ENCODE peak calls at places on chromosomes 11 and 22, in ten cellular contexts. One of them, this sample, is unnamed.

GRCh38 chr22:27238935-27239510 is 562.5 kb downstream of the MN1 start:
- DNase-seq in NT2/D1: no peak
- DNase-seq in naive B cell: no peak
- DNase-seq in IMR-90: peak; percentile 97
- DNase-seq in GM23248: peak; percentile 94
- DNase-seq in KBM-7: peak; percentile 7
- DNase-seq in choroid plexus epithelial cell: peak; percentile 99
- DNase-seq in NCI-H1092 treated with DMSO at 0.1 percent for 48 hours: peak; percentile 46
- DNase-seq in T-cell: no peak
- DNase-seq in stimulated activated CD8-positive, alpha-beta memory T cell treated with anti-CD3 and anti-CD28 coated beads, Interleukin-15, amount 100 ng/mL, for 1 hour: no peak
- DNase-seq in this sample: no peak

GRCh38 chr11:108788565-108789199 is 123.8 kb downstream of the DDX10 start:
- DNase-seq in naive B cell: no peak
- DNase-seq in GM23248: peak; percentile 57
- DNase-seq in KBM-7: peak; percentile 22
- DNase-seq in choroid plexus epithelial cell: peak; percentile 77
- DNase-seq in T-cell: no peak
- DNase-seq in NCI-H1092 treated with DMSO at 0.1 percent for 48 hours: no peak
- DNase-seq in NT2/D1: peak; percentile 1
- DNase-seq in stimulated activated CD8-positive, alpha-beta memory T cell treated with anti-CD3 and anti-CD28 coated beads, Interleukin-15, amount 100 ng/mL, for 1 hour: no peak
- DNase-seq in IMR-90: peak; percentile 41
- DNase-seq in this sample: peak; percentile 6

GRCh38 chr11:107337917-107338316 is 119.7 kb downstream of the CWF19L2 start:
- DNase-seq in choroid plexus epithelial cell: no peak
- DNase-seq in IMR-90: no peak
- DNase-seq in NCI-H1092 treated with DMSO at 0.1 percent for 48 hours: no peak
- DNase-seq in GM23248: no peak
- DNase-seq in stimulated activated CD8-positive, alpha-beta memory T cell treated with anti-CD3 and anti-CD28 coated beads, Interleukin-15, amount 100 ng/mL, for 1 hour: no peak
- DNase-seq in T-cell: no peak
- DNase-seq in KBM-7: no peak
- DNase-seq in NT2/D1: no peak
- DNase-seq in naive B cell: peak; percentile 3
- DNase-seq in this sample: peak; percentile 8

GRCh38 chr22:35896306-35896705 is 132.3 kb downstream of the RBFOX2 start:
- DNase-seq in T-cell: no peak
- DNase-seq in IMR-90: no peak
- DNase-seq in choroid plexus epithelial cell: no peak
- DNase-seq in NCI-H1092 treated with DMSO at 0.1 percent for 48 hours: no peak
- DNase-seq in naive B cell: no peak
- DNase-seq in GM23248: no peak
- DNase-seq in KBM-7: no peak
- DNase-seq in NT2/D1: no peak
- DNase-seq in stimulated activated CD8-positive, alpha-beta memory T cell treated with anti-CD3 and anti-CD28 coated beads, Interleukin-15, amount 100 ng/mL, for 1 hour: no peak
- DNase-seq in this sample: no peak

GRCh38 chr11:8059571-8060011 is 21.4 kb upstream of the TUB start:
- DNase-seq in naive B cell: no peak
- DNase-seq in NCI-H1092 treated with DMSO at 0.1 percent for 48 hours: no peak
- DNase-seq in choroid plexus epithelial cell: no peak
- DNase-seq in T-cell: no peak
- DNase-seq in stimulated activated CD8-positive, alpha-beta memory T cell treated with anti-CD3 and anti-CD28 coated beads, Interleukin-15, amount 100 ng/mL, for 1 hour: no peak
- DNase-seq in IMR-90: no peak
- DNase-seq in KBM-7: no peak
- DNase-seq in GM23248: no peak
- DNase-seq in NT2/D1: no peak
- DNase-seq in this sample: no peak

GRCh38 chr11:133228406-133229330 is 303.6 kb downstream of the OPCML start:
- DNase-seq in naive B cell: no peak
- DNase-seq in NCI-H1092 treated with DMSO at 0.1 percent for 48 hours: peak; percentile 92
- DNase-seq in GM23248: no peak
- DNase-seq in choroid plexus epithelial cell: no peak
- DNase-seq in T-cell: no peak
- DNase-seq in IMR-90: no peak
- DNase-seq in KBM-7: no peak
- DNase-seq in stimulated activated CD8-positive, alpha-beta memory T cell treated with anti-CD3 and anti-CD28 coated beads, Interleukin-15, amount 100 ng/mL, for 1 hour: no peak
- DNase-seq in NT2/D1: peak; percentile 80
- DNase-seq in this sample: no peak

GRCh38 chr11:72609045-72609444 is 65.2 kb downstream of the PDE2A start:
- DNase-seq in NCI-H1092 treated with DMSO at 0.1 percent for 48 hours: no peak
- DNase-seq in GM23248: peak; percentile 64
- DNase-seq in stimulated activated CD8-positive, alpha-beta memory T cell treated with anti-CD3 and anti-CD28 coated beads, Interleukin-15, amount 100 ng/mL, for 1 hour: no peak
- DNase-seq in KBM-7: peak; percentile 25
- DNase-seq in IMR-90: peak; percentile 30
- DNase-seq in T-cell: no peak
- DNase-seq in NT2/D1: no peak
- DNase-seq in naive B cell: no peak
- DNase-seq in choroid plexus epithelial cell: peak; percentile 71
- DNase-seq in this sample: peak; percentile 52

GRCh38 chr11:131666617-131667016 is 296.2 kb downstream of the NTM start:
- DNase-seq in stimulated activated CD8-positive, alpha-beta memory T cell treated with anti-CD3 and anti-CD28 coated beads, Interleukin-15, amount 100 ng/mL, for 1 hour: no peak
- DNase-seq in naive B cell: no peak
- DNase-seq in NCI-H1092 treated with DMSO at 0.1 percent for 48 hours: no peak
- DNase-seq in GM23248: peak; percentile 89
- DNase-seq in T-cell: no peak
- DNase-seq in IMR-90: peak; percentile 70
- DNase-seq in KBM-7: no peak
- DNase-seq in choroid plexus epithelial cell: no peak
- DNase-seq in NT2/D1: no peak
- DNase-seq in this sample: no peak

GRCh38 chr22:24796860-24797259 is 9.2 kb upstream of the SGSM1 start:
- DNase-seq in NCI-H1092 treated with DMSO at 0.1 percent for 48 hours: no peak
- DNase-seq in GM23248: no peak
- DNase-seq in IMR-90: no peak
- DNase-seq in NT2/D1: no peak
- DNase-seq in choroid plexus epithelial cell: no peak
- DNase-seq in T-cell: no peak
- DNase-seq in KBM-7: no peak
- DNase-seq in stimulated activated CD8-positive, alpha-beta memory T cell treated with anti-CD3 and anti-CD28 coated beads, Interleukin-15, amount 100 ng/mL, for 1 hour: no peak
- DNase-seq in naive B cell: no peak
- DNase-seq in this sample: no peak

GRCh38 chr22:48428556-48429371 is 1398.9 kb downstream of the BRD1 start:
- DNase-seq in naive B cell: no peak
- DNase-seq in stimulated activated CD8-positive, alpha-beta memory T cell treated with anti-CD3 and anti-CD28 coated beads, Interleukin-15, amount 100 ng/mL, for 1 hour: no peak
- DNase-seq in NCI-H1092 treated with DMSO at 0.1 percent for 48 hours: no peak
- DNase-seq in choroid plexus epithelial cell: peak; percentile 1
- DNase-seq in IMR-90: no peak
- DNase-seq in T-cell: no peak
- DNase-seq in NT2/D1: no peak
- DNase-seq in GM23248: peak; percentile 50
- DNase-seq in KBM-7: no peak
- DNase-seq in this sample: no peak

GRCh38 chr22:23692598-23693291 is 1.9 kb downstream of the RGL4 start:
- DNase-seq in IMR-90: no peak
- DNase-seq in NCI-H1092 treated with DMSO at 0.1 percent for 48 hours: no peak
- DNase-seq in NT2/D1: no peak
- DNase-seq in naive B cell: no peak
- DNase-seq in choroid plexus epithelial cell: no peak
- DNase-seq in GM23248: no peak
- DNase-seq in KBM-7: no peak
- DNase-seq in T-cell: no peak
- DNase-seq in stimulated activated CD8-positive, alpha-beta memory T cell treated with anti-CD3 and anti-CD28 coated beads, Interleukin-15, amount 100 ng/mL, for 1 hour: no peak
- DNase-seq in this sample: no peak

GRCh38 chr22:35913925-35914324 is 114.7 kb downstream of the RBFOX2 start:
- DNase-seq in stimulated activated CD8-positive, alpha-beta memory T cell treated with anti-CD3 and anti-CD28 coated beads, Interleukin-15, amount 100 ng/mL, for 1 hour: no peak
- DNase-seq in NCI-H1092 treated with DMSO at 0.1 percent for 48 hours: no peak
- DNase-seq in T-cell: no peak
- DNase-seq in KBM-7: no peak
- DNase-seq in NT2/D1: no peak
- DNase-seq in choroid plexus epithelial cell: no peak
- DNase-seq in IMR-90: no peak
- DNase-seq in GM23248: no peak
- DNase-seq in naive B cell: no peak
- DNase-seq in this sample: no peak

GRCh38 chr22:21102659-21103267 is 57.0 kb downstream of the LRRC74B start:
- DNase-seq in stimulated activated CD8-positive, alpha-beta memory T cell treated with anti-CD3 and anti-CD28 coated beads, Interleukin-15, amount 100 ng/mL, for 1 hour: peak; percentile 58
- DNase-seq in NCI-H1092 treated with DMSO at 0.1 percent for 48 hours: peak; percentile 64
- DNase-seq in GM23248: peak; percentile 77
- DNase-seq in T-cell: peak; percentile 63
- DNase-seq in KBM-7: peak; percentile 78
- DNase-seq in NT2/D1: peak; percentile 74
- DNase-seq in choroid plexus epithelial cell: peak; percentile 73
- DNase-seq in naive B cell: peak; percentile 45
- DNase-seq in IMR-90: peak; percentile 37
- DNase-seq in this sample: peak; percentile 76

GRCh38 chr22:41508770-41509170 is 35.5 kb downstream of the POLR3H start:
- DNase-seq in GM23248: no peak
- DNase-seq in naive B cell: no peak
- DNase-seq in T-cell: no peak
- DNase-seq in choroid plexus epithelial cell: no peak
- DNase-seq in NT2/D1: no peak
- DNase-seq in NCI-H1092 treated with DMSO at 0.1 percent for 48 hours: no peak
- DNase-seq in stimulated activated CD8-positive, alpha-beta memory T cell treated with anti-CD3 and anti-CD28 coated beads, Interleukin-15, amount 100 ng/mL, for 1 hour: no peak
- DNase-seq in KBM-7: no peak
- DNase-seq in IMR-90: no peak
- DNase-seq in this sample: no peak

GRCh38 chr11:116170526-116171120 is 602.2 kb downstream of the BUD13 start:
- DNase-seq in stimulated activated CD8-positive, alpha-beta memory T cell treated with anti-CD3 and anti-CD28 coated beads, Interleukin-15, amount 100 ng/mL, for 1 hour: no peak
- DNase-seq in KBM-7: no peak
- DNase-seq in T-cell: no peak
- DNase-seq in NT2/D1: no peak
- DNase-seq in choroid plexus epithelial cell: no peak
- DNase-seq in naive B cell: no peak
- DNase-seq in NCI-H1092 treated with DMSO at 0.1 percent for 48 hours: peak; percentile 47
- DNase-seq in IMR-90: no peak
- DNase-seq in GM23248: no peak
- DNase-seq in this sample: peak; percentile 3

GRCh38 chr22:48478124-48478523 is 1349.5 kb downstream of the BRD1 start:
- DNase-seq in NT2/D1: no peak
- DNase-seq in KBM-7: no peak
- DNase-seq in NCI-H1092 treated with DMSO at 0.1 percent for 48 hours: no peak
- DNase-seq in choroid plexus epithelial cell: no peak
- DNase-seq in naive B cell: no peak
- DNase-seq in stimulated activated CD8-positive, alpha-beta memory T cell treated with anti-CD3 and anti-CD28 coated beads, Interleukin-15, amount 100 ng/mL, for 1 hour: no peak
- DNase-seq in IMR-90: no peak
- DNase-seq in GM23248: no peak
- DNase-seq in T-cell: no peak
- DNase-seq in this sample: no peak

GRCh38 chr11:102807921-102808320 is 10.0 kb upstream of the MMP1 start:
- DNase-seq in NCI-H1092 treated with DMSO at 0.1 percent for 48 hours: no peak
- DNase-seq in stimulated activated CD8-positive, alpha-beta memory T cell treated with anti-CD3 and anti-CD28 coated beads, Interleukin-15, amount 100 ng/mL, for 1 hour: no peak
- DNase-seq in choroid plexus epithelial cell: peak; percentile 64
- DNase-seq in GM23248: peak; percentile 27
- DNase-seq in IMR-90: peak; percentile 19
- DNase-seq in naive B cell: no peak
- DNase-seq in NT2/D1: peak; percentile 9
- DNase-seq in T-cell: no peak
- DNase-seq in KBM-7: no peak
- DNase-seq in this sample: peak; percentile 5

GRCh38 chr22:38696606-38697005 is 4.1 kb downstream of the JOSD1 start:
- DNase-seq in stimulated activated CD8-positive, alpha-beta memory T cell treated with anti-CD3 and anti-CD28 coated beads, Interleukin-15, amount 100 ng/mL, for 1 hour: no peak
- DNase-seq in KBM-7: no peak
- DNase-seq in IMR-90: peak; percentile 92
- DNase-seq in GM23248: peak; percentile 94
- DNase-seq in NCI-H1092 treated with DMSO at 0.1 percent for 48 hours: no peak
- DNase-seq in T-cell: no peak
- DNase-seq in NT2/D1: no peak
- DNase-seq in choroid plexus epithelial cell: peak; percentile 87
- DNase-seq in naive B cell: no peak
- DNase-seq in this sample: no peak

GRCh38 chr11:61694971-61695706 is 14.9 kb downstream of the DAGLA start:
- DNase-seq in IMR-90: no peak
- DNase-seq in choroid plexus epithelial cell: no peak
- DNase-seq in NCI-H1092 treated with DMSO at 0.1 percent for 48 hours: peak; percentile 71
- DNase-seq in GM23248: no peak
- DNase-seq in T-cell: no peak
- DNase-seq in NT2/D1: no peak
- DNase-seq in naive B cell: no peak
- DNase-seq in KBM-7: no peak
- DNase-seq in stimulated activated CD8-positive, alpha-beta memory T cell treated with anti-CD3 and anti-CD28 coated beads, Interleukin-15, amount 100 ng/mL, for 1 hour: no peak
- DNase-seq in this sample: no peak

GRCh38 chr11:125481531-125481930 is 14.5 kb downstream of the FEZ1 start:
- DNase-seq in GM23248: no peak
- DNase-seq in KBM-7: no peak
- DNase-seq in choroid plexus epithelial cell: no peak
- DNase-seq in stimulated activated CD8-positive, alpha-beta memory T cell treated with anti-CD3 and anti-CD28 coated beads, Interleukin-15, amount 100 ng/mL, for 1 hour: no peak
- DNase-seq in IMR-90: no peak
- DNase-seq in NCI-H1092 treated with DMSO at 0.1 percent for 48 hours: no peak
- DNase-seq in NT2/D1: no peak
- DNase-seq in T-cell: no peak
- DNase-seq in naive B cell: no peak
- DNase-seq in this sample: no peak

GRCh38 chr11:46676436-46677158 is 23.8 kb downstream of the ARHGAP1 start:
- DNase-seq in GM23248: no peak
- DNase-seq in naive B cell: no peak
- DNase-seq in choroid plexus epithelial cell: no peak
- DNase-seq in NCI-H1092 treated with DMSO at 0.1 percent for 48 hours: no peak
- DNase-seq in NT2/D1: no peak
- DNase-seq in T-cell: no peak
- DNase-seq in KBM-7: peak; percentile 61
- DNase-seq in stimulated activated CD8-positive, alpha-beta memory T cell treated with anti-CD3 and anti-CD28 coated beads, Interleukin-15, amount 100 ng/mL, for 1 hour: no peak
- DNase-seq in IMR-90: no peak
- DNase-seq in this sample: no peak

GRCh38 chr22:43553451-43554258 is 141.8 kb downstream of the MPPED1 start:
- DNase-seq in NCI-H1092 treated with DMSO at 0.1 percent for 48 hours: no peak
- DNase-seq in KBM-7: no peak
- DNase-seq in IMR-90: no peak
- DNase-seq in T-cell: no peak
- DNase-seq in NT2/D1: no peak
- DNase-seq in stimulated activated CD8-positive, alpha-beta memory T cell treated with anti-CD3 and anti-CD28 coated beads, Interleukin-15, amount 100 ng/mL, for 1 hour: no peak
- DNase-seq in choroid plexus epithelial cell: no peak
- DNase-seq in naive B cell: no peak
- DNase-seq in GM23248: no peak
- DNase-seq in this sample: no peak

GRCh38 chr11:69239320-69240040 is 54.5 kb upstream of the MYEOV start:
- DNase-seq in T-cell: no peak
- DNase-seq in GM23248: no peak
- DNase-seq in stimulated activated CD8-positive, alpha-beta memory T cell treated with anti-CD3 and anti-CD28 coated beads, Interleukin-15, amount 100 ng/mL, for 1 hour: no peak
- DNase-seq in KBM-7: no peak
- DNase-seq in NCI-H1092 treated with DMSO at 0.1 percent for 48 hours: no peak
- DNase-seq in IMR-90: no peak
- DNase-seq in naive B cell: no peak
- DNase-seq in choroid plexus epithelial cell: no peak
- DNase-seq in NT2/D1: no peak
- DNase-seq in this sample: no peak

GRCh38 chr22:27799334-27800249 is 2.0 kb downstream of the MN1 start:
- DNase-seq in choroid plexus epithelial cell: peak; percentile 25
- DNase-seq in NCI-H1092 treated with DMSO at 0.1 percent for 48 hours: no peak
- DNase-seq in stimulated activated CD8-positive, alpha-beta memory T cell treated with anti-CD3 and anti-CD28 coated beads, Interleukin-15, amount 100 ng/mL, for 1 hour: no peak
- DNase-seq in GM23248: peak; percentile 85
- DNase-seq in KBM-7: no peak
- DNase-seq in naive B cell: no peak
- DNase-seq in T-cell: no peak
- DNase-seq in NT2/D1: no peak
- DNase-seq in IMR-90: no peak
- DNase-seq in this sample: no peak

GRCh38 chr11:94494200-94494545 is 389 bp downstream of the ANKRD49 start:
- DNase-seq in naive B cell: no peak
- DNase-seq in stimulated activated CD8-positive, alpha-beta memory T cell treated with anti-CD3 and anti-CD28 coated beads, Interleukin-15, amount 100 ng/mL, for 1 hour: no peak
- DNase-seq in IMR-90: no peak
- DNase-seq in T-cell: no peak
- DNase-seq in KBM-7: no peak
- DNase-seq in NCI-H1092 treated with DMSO at 0.1 percent for 48 hours: no peak
- DNase-seq in GM23248: peak; percentile 45
- DNase-seq in choroid plexus epithelial cell: no peak
- DNase-seq in NT2/D1: no peak
- DNase-seq in this sample: no peak

GRCh38 chr11:107857550-107858216 is 904 bp downstream of the SLC35F2 start:
- DNase-seq in GM23248: peak; percentile 34
- DNase-seq in KBM-7: peak; percentile 44
- DNase-seq in naive B cell: no peak
- DNase-seq in T-cell: no peak
- DNase-seq in choroid plexus epithelial cell: peak; percentile 22
- DNase-seq in stimulated activated CD8-positive, alpha-beta memory T cell treated with anti-CD3 and anti-CD28 coated beads, Interleukin-15, amount 100 ng/mL, for 1 hour: no peak
- DNase-seq in NCI-H1092 treated with DMSO at 0.1 percent for 48 hours: no peak
- DNase-seq in IMR-90: peak; percentile 41
- DNase-seq in NT2/D1: no peak
- DNase-seq in this sample: no peak

GRCh38 chr22:40107756-40108437 is 69.8 kb upstream of the TNRC6B start:
- DNase-seq in T-cell: no peak
- DNase-seq in IMR-90: peak; percentile 12
- DNase-seq in NT2/D1: no peak
- DNase-seq in naive B cell: no peak
- DNase-seq in GM23248: peak; percentile 90
- DNase-seq in stimulated activated CD8-positive, alpha-beta memory T cell treated with anti-CD3 and anti-CD28 coated beads, Interleukin-15, amount 100 ng/mL, for 1 hour: no peak
- DNase-seq in NCI-H1092 treated with DMSO at 0.1 percent for 48 hours: no peak
- DNase-seq in choroid plexus epithelial cell: peak; percentile 35
- DNase-seq in KBM-7: no peak
- DNase-seq in this sample: peak; percentile 9

GRCh38 chr11:62124186-62125113 is 639 bp downstream of the INCENP start:
- DNase-seq in T-cell: peak; percentile 6
- DNase-seq in choroid plexus epithelial cell: peak; percentile 37
- DNase-seq in NCI-H1092 treated with DMSO at 0.1 percent for 48 hours: peak; percentile 43
- DNase-seq in naive B cell: no peak
- DNase-seq in IMR-90: peak; percentile 52
- DNase-seq in GM23248: peak; percentile 77
- DNase-seq in stimulated activated CD8-positive, alpha-beta memory T cell treated with anti-CD3 and anti-CD28 coated beads, Interleukin-15, amount 100 ng/mL, for 1 hour: no peak
- DNase-seq in NT2/D1: no peak
- DNase-seq in KBM-7: peak; percentile 30
- DNase-seq in this sample: peak; percentile 45